ENCODE peak calls at places on chromosomes 5 and 9, in ten cellular contexts. One of them, this sample, is unnamed.

GRCh38 chr5:157354825-157355224 is 88.9 kb downstream of the CYFIP2 start:
- DNase-seq in activated CD4-positive, alpha-beta memory T cell treated with anti-CD3 and anti-CD28 coated beads, Interleukin-2, amount 10 ng/mL, durations not matched to agents 7 days and 5 days: no peak
- DNase-seq in HS-5: no peak
- DNase-seq in AML-193: no peak
- DNase-seq in caudate nucleus: no peak
- DNase-seq in tibial nerve: no peak
- DNase-seq in stimulated activated CD4-positive, alpha-beta T cell treated with anti-CD3 and anti-CD28 coated beads, Interleukin-12 subunit alpha, Interleukin-12 subunit beta, amount 100 ng/mL, for 4 hours: no peak
- DNase-seq in activated CD4-positive, alpha-beta T cell treated with anti-CD3 and anti-CD28 coated beads for 36 hours: no peak
- DNase-seq in H7: peak
- DNase-seq in H1: no peak
- DNase-seq in this sample: no peak

GRCh38 chr9:113599647-113600476 is 136.3 kb downstream of the RGS3 start:
- DNase-seq in activated CD4-positive, alpha-beta memory T cell treated with anti-CD3 and anti-CD28 coated beads, Interleukin-2, amount 10 ng/mL, durations not matched to agents 7 days and 5 days: no peak
- DNase-seq in HS-5: peak
- DNase-seq in AML-193: no peak
- DNase-seq in caudate nucleus: no peak
- DNase-seq in tibial nerve: no peak
- DNase-seq in stimulated activated CD4-positive, alpha-beta T cell treated with anti-CD3 and anti-CD28 coated beads, Interleukin-12 subunit alpha, Interleukin-12 subunit beta, amount 100 ng/mL, for 4 hours: no peak
- DNase-seq in activated CD4-positive, alpha-beta T cell treated with anti-CD3 and anti-CD28 coated beads for 36 hours: no peak
- DNase-seq in H7: peak
- DNase-seq in H1: no peak
- DNase-seq in this sample: no peak

GRCh38 chr9:107999890-108000289 is 510.3 kb upstream of the KLF4 start:
- DNase-seq in activated CD4-positive, alpha-beta memory T cell treated with anti-CD3 and anti-CD28 coated beads, Interleukin-2, amount 10 ng/mL, durations not matched to agents 7 days and 5 days: no peak
- DNase-seq in HS-5: no peak
- DNase-seq in AML-193: no peak
- DNase-seq in caudate nucleus: no peak
- DNase-seq in tibial nerve: no peak
- DNase-seq in stimulated activated CD4-positive, alpha-beta T cell treated with anti-CD3 and anti-CD28 coated beads, Interleukin-12 subunit alpha, Interleukin-12 subunit beta, amount 100 ng/mL, for 4 hours: no peak
- DNase-seq in activated CD4-positive, alpha-beta T cell treated with anti-CD3 and anti-CD28 coated beads for 36 hours: no peak
- DNase-seq in H7: no peak
- DNase-seq in H1: no peak
- DNase-seq in this sample: no peak

GRCh38 chr5:92836861-92837755 is 743.9 kb downstream of the NR2F1-AS1 start:
- DNase-seq in activated CD4-positive, alpha-beta memory T cell treated with anti-CD3 and anti-CD28 coated beads, Interleukin-2, amount 10 ng/mL, durations not matched to agents 7 days and 5 days: no peak
- DNase-seq in HS-5: peak
- DNase-seq in AML-193: no peak
- DNase-seq in caudate nucleus: no peak
- DNase-seq in tibial nerve: no peak
- DNase-seq in stimulated activated CD4-positive, alpha-beta T cell treated with anti-CD3 and anti-CD28 coated beads, Interleukin-12 subunit alpha, Interleukin-12 subunit beta, amount 100 ng/mL, for 4 hours: no peak
- DNase-seq in activated CD4-positive, alpha-beta T cell treated with anti-CD3 and anti-CD28 coated beads for 36 hours: no peak
- DNase-seq in H7: no peak
- DNase-seq in H1: no peak
- DNase-seq in this sample: no peak

GRCh38 chr5:80185095-80185494 is 70.8 kb downstream of the SERINC5 start:
- DNase-seq in activated CD4-positive, alpha-beta memory T cell treated with anti-CD3 and anti-CD28 coated beads, Interleukin-2, amount 10 ng/mL, durations not matched to agents 7 days and 5 days: no peak
- DNase-seq in HS-5: no peak
- DNase-seq in AML-193: no peak
- DNase-seq in caudate nucleus: no peak
- DNase-seq in tibial nerve: no peak
- DNase-seq in stimulated activated CD4-positive, alpha-beta T cell treated with anti-CD3 and anti-CD28 coated beads, Interleukin-12 subunit alpha, Interleukin-12 subunit beta, amount 100 ng/mL, for 4 hours: no peak
- DNase-seq in activated CD4-positive, alpha-beta T cell treated with anti-CD3 and anti-CD28 coated beads for 36 hours: peak
- DNase-seq in H7: no peak
- DNase-seq in H1: no peak
- DNase-seq in this sample: no peak

GRCh38 chr5:172973127-172973916 is 10.2 kb upstream of the ATP6V0E1 start:
- DNase-seq in activated CD4-positive, alpha-beta memory T cell treated with anti-CD3 and anti-CD28 coated beads, Interleukin-2, amount 10 ng/mL, durations not matched to agents 7 days and 5 days: no peak
- DNase-seq in HS-5: no peak
- DNase-seq in AML-193: no peak
- DNase-seq in caudate nucleus: no peak
- DNase-seq in tibial nerve: no peak
- DNase-seq in stimulated activated CD4-positive, alpha-beta T cell treated with anti-CD3 and anti-CD28 coated beads, Interleukin-12 subunit alpha, Interleukin-12 subunit beta, amount 100 ng/mL, for 4 hours: no peak
- DNase-seq in activated CD4-positive, alpha-beta T cell treated with anti-CD3 and anti-CD28 coated beads for 36 hours: no peak
- DNase-seq in H7: no peak
- DNase-seq in H1: no peak
- DNase-seq in this sample: no peak

GRCh38 chr5:179312557-179313235 is 32.6 kb downstream of the ADAMTS2 start:
- DNase-seq in activated CD4-positive, alpha-beta memory T cell treated with anti-CD3 and anti-CD28 coated beads, Interleukin-2, amount 10 ng/mL, durations not matched to agents 7 days and 5 days: no peak
- DNase-seq in HS-5: no peak
- DNase-seq in AML-193: no peak
- DNase-seq in caudate nucleus: no peak
- DNase-seq in tibial nerve: no peak
- DNase-seq in stimulated activated CD4-positive, alpha-beta T cell treated with anti-CD3 and anti-CD28 coated beads, Interleukin-12 subunit alpha, Interleukin-12 subunit beta, amount 100 ng/mL, for 4 hours: no peak
- DNase-seq in activated CD4-positive, alpha-beta T cell treated with anti-CD3 and anti-CD28 coated beads for 36 hours: no peak
- DNase-seq in H7: no peak
- DNase-seq in H1: no peak
- DNase-seq in this sample: no peak

GRCh38 chr9:93041108-93041802 is 17.2 kb upstream of the SUSD3 start:
- DNase-seq in activated CD4-positive, alpha-beta memory T cell treated with anti-CD3 and anti-CD28 coated beads, Interleukin-2, amount 10 ng/mL, durations not matched to agents 7 days and 5 days: no peak
- DNase-seq in HS-5: no peak
- DNase-seq in AML-193: no peak
- DNase-seq in caudate nucleus: no peak
- DNase-seq in tibial nerve: no peak
- DNase-seq in stimulated activated CD4-positive, alpha-beta T cell treated with anti-CD3 and anti-CD28 coated beads, Interleukin-12 subunit alpha, Interleukin-12 subunit beta, amount 100 ng/mL, for 4 hours: no peak
- DNase-seq in activated CD4-positive, alpha-beta T cell treated with anti-CD3 and anti-CD28 coated beads for 36 hours: peak
- DNase-seq in H7: peak
- DNase-seq in H1: no peak
- DNase-seq in this sample: no peak